ENCODE peak calls at places on chromosomes 7 and 10, in eight cellular contexts. One of them, this sample, is unnamed.

GRCh38 chr10:71621783-71622526 is 97.6 kb downstream of the C10orf105 start:
- DNase-seq in colonic mucosa: no peak
- DNase-seq in naive thymus-derived CD4-positive, alpha-beta T cell: no peak
- DNase-seq in CD4-positive, CD25-positive, alpha-beta regulatory T cell: no peak
- DNase-seq in tibial artery: peak
- DNase-seq in astrocyte: peak
- DNase-seq in heart left ventricle: no peak
- DNase-seq in right cardiac atrium: no peak
- DNase-seq in this sample: peak

GRCh38 chr7:30846378-30846777 is 65.3 kb upstream of the AQP1 start:
- DNase-seq in heart left ventricle: no peak
- DNase-seq in tibial artery: peak
- DNase-seq in colonic mucosa: peak
- DNase-seq in astrocyte: no peak
- DNase-seq in CD4-positive, CD25-positive, alpha-beta regulatory T cell: no peak
- DNase-seq in right cardiac atrium: no peak
- DNase-seq in naive thymus-derived CD4-positive, alpha-beta T cell: no peak
- DNase-seq in this sample: no peak

GRCh38 chr7:12504144-12504543 is 66.4 kb upstream of the SCIN start:
- DNase-seq in tibial artery: no peak
- DNase-seq in right cardiac atrium: no peak
- DNase-seq in heart left ventricle: no peak
- DNase-seq in astrocyte: no peak
- DNase-seq in naive thymus-derived CD4-positive, alpha-beta T cell: no peak
- DNase-seq in colonic mucosa: no peak
- DNase-seq in CD4-positive, CD25-positive, alpha-beta regulatory T cell: no peak
- DNase-seq in this sample: no peak

GRCh38 chr10:18341063-18341462 is 200.8 kb downstream of the CACNB2 start:
- DNase-seq in CD4-positive, CD25-positive, alpha-beta regulatory T cell: no peak
- DNase-seq in heart left ventricle: no peak
- DNase-seq in right cardiac atrium: no peak
- DNase-seq in naive thymus-derived CD4-positive, alpha-beta T cell: no peak
- DNase-seq in astrocyte: no peak
- DNase-seq in tibial artery: no peak
- DNase-seq in colonic mucosa: no peak
- DNase-seq in this sample: no peak

GRCh38 chr10:62343000-62343399 is 31.2 kb upstream of the ZNF365 start:
- DNase-seq in colonic mucosa: no peak
- DNase-seq in tibial artery: no peak
- DNase-seq in heart left ventricle: no peak
- DNase-seq in CD4-positive, CD25-positive, alpha-beta regulatory T cell: no peak
- DNase-seq in right cardiac atrium: no peak
- DNase-seq in naive thymus-derived CD4-positive, alpha-beta T cell: no peak
- DNase-seq in astrocyte: no peak
- DNase-seq in this sample: no peak

GRCh38 chr10:62506371-62506770 is 132.2 kb downstream of the ZNF365 start:
- DNase-seq in CD4-positive, CD25-positive, alpha-beta regulatory T cell: no peak
- DNase-seq in naive thymus-derived CD4-positive, alpha-beta T cell: no peak
- DNase-seq in tibial artery: no peak
- DNase-seq in astrocyte: no peak
- DNase-seq in heart left ventricle: no peak
- DNase-seq in right cardiac atrium: no peak
- DNase-seq in colonic mucosa: no peak
- DNase-seq in this sample: no peak

GRCh38 chr7:761631-762030 is 34.5 kb upstream of the PRKAR1B start:
- DNase-seq in heart left ventricle: no peak
- DNase-seq in astrocyte: no peak
- DNase-seq in CD4-positive, CD25-positive, alpha-beta regulatory T cell: no peak
- DNase-seq in right cardiac atrium: peak
- DNase-seq in tibial artery: no peak
- DNase-seq in colonic mucosa: no peak
- DNase-seq in naive thymus-derived CD4-positive, alpha-beta T cell: no peak
- DNase-seq in this sample: no peak

GRCh38 chr10:76311752-76312699 is 880.6 kb downstream of the LRMDA start:
- DNase-seq in tibial artery: peak
- DNase-seq in CD4-positive, CD25-positive, alpha-beta regulatory T cell: no peak
- DNase-seq in astrocyte: no peak
- DNase-seq in right cardiac atrium: no peak
- DNase-seq in heart left ventricle: no peak
- DNase-seq in colonic mucosa: no peak
- DNase-seq in naive thymus-derived CD4-positive, alpha-beta T cell: no peak
- DNase-seq in this sample: peak

GRCh38 chr10:130403153-130403890 is 267.1 kb downstream of the GLRX3 start:
- DNase-seq in astrocyte: no peak
- DNase-seq in right cardiac atrium: no peak
- DNase-seq in naive thymus-derived CD4-positive, alpha-beta T cell: no peak
- DNase-seq in tibial artery: no peak
- DNase-seq in colonic mucosa: no peak
- DNase-seq in CD4-positive, CD25-positive, alpha-beta regulatory T cell: no peak
- DNase-seq in heart left ventricle: no peak
- DNase-seq in this sample: no peak

GRCh38 chr10:15046626-15047025 is 2.9 kb downstream of the OLAH start:
- DNase-seq in right cardiac atrium: no peak
- DNase-seq in astrocyte: peak
- DNase-seq in CD4-positive, CD25-positive, alpha-beta regulatory T cell: no peak
- DNase-seq in tibial artery: no peak
- DNase-seq in naive thymus-derived CD4-positive, alpha-beta T cell: no peak
- DNase-seq in heart left ventricle: no peak
- DNase-seq in colonic mucosa: no peak
- DNase-seq in this sample: no peak

GRCh38 chr7:100089458-100090201 is 861 bp downstream of the COPS6 start:
- DNase-seq in right cardiac atrium: no peak
- DNase-seq in astrocyte: no peak
- DNase-seq in colonic mucosa: no peak
- DNase-seq in naive thymus-derived CD4-positive, alpha-beta T cell: no peak
- DNase-seq in tibial artery: no peak
- DNase-seq in CD4-positive, CD25-positive, alpha-beta regulatory T cell: no peak
- DNase-seq in heart left ventricle: no peak
- DNase-seq in this sample: no peak

GRCh38 chr7:98628916-98629525 is 11.9 kb downstream of the NPTX2 start:
- DNase-seq in heart left ventricle: no peak
- DNase-seq in colonic mucosa: no peak
- DNase-seq in naive thymus-derived CD4-positive, alpha-beta T cell: no peak
- DNase-seq in CD4-positive, CD25-positive, alpha-beta regulatory T cell: no peak
- DNase-seq in right cardiac atrium: no peak
- DNase-seq in tibial artery: no peak
- DNase-seq in astrocyte: no peak
- DNase-seq in this sample: peak

GRCh38 chr7:130473289-130473688 is 18.6 kb upstream of the MEST start:
- DNase-seq in right cardiac atrium: no peak
- DNase-seq in naive thymus-derived CD4-positive, alpha-beta T cell: no peak
- DNase-seq in CD4-positive, CD25-positive, alpha-beta regulatory T cell: no peak
- DNase-seq in astrocyte: no peak
- DNase-seq in heart left ventricle: no peak
- DNase-seq in colonic mucosa: no peak
- DNase-seq in tibial artery: no peak
- DNase-seq in this sample: no peak

GRCh38 chr10:99784025-99784730 is 1.7 kb downstream of the ABCC2 start:
- DNase-seq in right cardiac atrium: no peak
- DNase-seq in CD4-positive, CD25-positive, alpha-beta regulatory T cell: no peak
- DNase-seq in colonic mucosa: no peak
- DNase-seq in tibial artery: no peak
- DNase-seq in naive thymus-derived CD4-positive, alpha-beta T cell: no peak
- DNase-seq in astrocyte: peak
- DNase-seq in heart left ventricle: no peak
- DNase-seq in this sample: peak
- H3K4me3 ChIP-seq in right cardiac atrium: no peak
- H3K4me3 ChIP-seq in CD4-positive, CD25-positive, alpha-beta regulatory T cell: no peak
- H3K4me3 ChIP-seq in colonic mucosa: no peak
- H3K4me3 ChIP-seq in tibial artery: no peak
- H3K4me3 ChIP-seq in naive thymus-derived CD4-positive, alpha-beta T cell: no peak
- H3K4me3 ChIP-seq in astrocyte: peak
- H3K4me3 ChIP-seq in heart left ventricle: no peak
- H3K4me3 ChIP-seq in this sample: peak

DNA sequence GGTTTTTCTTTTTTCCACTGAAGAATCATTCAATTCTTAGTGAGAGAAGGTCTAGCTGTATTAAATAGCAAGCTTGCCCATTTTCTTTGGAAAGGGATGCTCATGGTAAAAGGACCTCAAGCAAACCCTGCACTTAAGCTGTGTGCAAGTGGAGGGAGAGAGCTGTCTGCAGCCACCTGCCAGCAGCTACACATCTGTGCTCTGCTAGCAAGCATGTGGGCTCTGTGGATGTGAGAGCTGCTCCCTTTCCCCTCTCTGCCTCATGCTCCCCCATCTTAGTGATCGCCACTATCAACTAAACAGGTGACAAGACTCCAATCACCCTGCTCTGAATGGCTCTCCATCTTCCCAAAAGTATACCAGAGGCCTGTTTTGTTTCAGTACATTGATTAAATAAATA is 26.2 kb downstream of the AUTS2 start:
- DNase-seq in naive thymus-derived CD4-positive, alpha-beta T cell: no peak
- DNase-seq in CD4-positive, CD25-positive, alpha-beta regulatory T cell: no peak
- DNase-seq in colonic mucosa: no peak
- DNase-seq in tibial artery: no peak
- DNase-seq in right cardiac atrium: no peak
- DNase-seq in astrocyte: no peak
- DNase-seq in heart left ventricle: no peak
- DNase-seq in this sample: no peak
- H3K4me3 ChIP-seq in naive thymus-derived CD4-positive, alpha-beta T cell: no peak
- H3K4me3 ChIP-seq in CD4-positive, CD25-positive, alpha-beta regulatory T cell: no peak
- H3K4me3 ChIP-seq in colonic mucosa: no peak
- H3K4me3 ChIP-seq in tibial artery: no peak
- H3K4me3 ChIP-seq in right cardiac atrium: no peak
- H3K4me3 ChIP-seq in astrocyte: no peak
- H3K4me3 ChIP-seq in heart left ventricle: no peak
- H3K4me3 ChIP-seq in this sample: no peak

GRCh38 chr10:75108684-75109458 is 2.6 kb upstream of the SAMD8 start:
- DNase-seq in astrocyte: no peak
- DNase-seq in tibial artery: peak
- DNase-seq in naive thymus-derived CD4-positive, alpha-beta T cell: no peak
- DNase-seq in heart left ventricle: no peak
- DNase-seq in CD4-positive, CD25-positive, alpha-beta regulatory T cell: no peak
- DNase-seq in colonic mucosa: no peak
- DNase-seq in right cardiac atrium: no peak
- DNase-seq in this sample: peak

GRCh38 chr10:75111906-75112703 is 649 bp downstream of the SAMD8 start:
- DNase-seq in right cardiac atrium: peak
- DNase-seq in CD4-positive, CD25-positive, alpha-beta regulatory T cell: peak
- DNase-seq in heart left ventricle: peak
- DNase-seq in naive thymus-derived CD4-positive, alpha-beta T cell: no peak
- DNase-seq in tibial artery: peak
- DNase-seq in colonic mucosa: peak
- DNase-seq in astrocyte: peak
- DNase-seq in this sample: peak

GRCh38 chr10:75109459-75109778 is 2.0 kb upstream of the SAMD8 start:
- DNase-seq in right cardiac atrium: no peak
- DNase-seq in tibial artery: no peak
- DNase-seq in heart left ventricle: no peak
- DNase-seq in colonic mucosa: no peak
- DNase-seq in astrocyte: no peak
- DNase-seq in naive thymus-derived CD4-positive, alpha-beta T cell: no peak
- DNase-seq in CD4-positive, CD25-positive, alpha-beta regulatory T cell: no peak
- DNase-seq in this sample: no peak

GRCh38 chr10:75111367-75111905 is at the start of gene SAMD8:
- DNase-seq in right cardiac atrium: peak
- DNase-seq in colonic mucosa: peak
- DNase-seq in astrocyte: peak
- DNase-seq in tibial artery: peak
- DNase-seq in naive thymus-derived CD4-positive, alpha-beta T cell: peak
- DNase-seq in heart left ventricle: peak
- DNase-seq in CD4-positive, CD25-positive, alpha-beta regulatory T cell: peak
- DNase-seq in this sample: peak

DNA sequence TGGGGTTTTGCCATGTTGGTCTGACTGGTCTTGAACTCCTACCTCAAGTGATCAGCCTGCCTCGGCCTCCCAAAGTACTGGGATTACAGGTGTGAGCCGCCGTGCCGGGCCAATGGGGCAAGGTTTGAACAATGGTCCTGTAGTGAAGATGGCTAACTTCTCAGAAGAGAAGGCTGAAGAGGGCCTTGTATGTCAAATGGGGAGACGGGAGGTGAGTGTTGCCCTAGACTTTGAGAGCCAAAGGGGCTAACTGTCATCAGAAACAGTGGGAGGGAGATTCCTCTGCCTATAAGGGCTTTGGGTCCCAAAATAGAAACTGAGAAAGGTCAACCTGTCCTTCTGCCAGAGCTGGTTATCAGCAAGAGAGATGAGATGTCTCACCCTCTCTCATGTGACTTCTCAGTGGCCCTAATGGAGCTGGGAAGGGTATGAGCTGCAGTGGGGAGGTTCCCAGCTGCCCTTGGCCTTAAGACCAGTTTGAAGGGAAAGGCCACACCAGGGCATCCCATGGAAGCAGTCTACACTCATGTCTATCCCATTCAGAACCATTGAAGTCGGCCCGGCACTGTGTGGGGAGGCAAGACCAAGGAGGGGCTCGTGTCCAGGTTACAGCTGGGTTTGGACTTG is 1.3 kb upstream of the SAMD8 start:
- DNase-seq in astrocyte: no peak
- DNase-seq in heart left ventricle: no peak
- DNase-seq in naive thymus-derived CD4-positive, alpha-beta T cell: no peak
- DNase-seq in colonic mucosa: no peak
- DNase-seq in tibial artery: peak
- DNase-seq in CD4-positive, CD25-positive, alpha-beta regulatory T cell: no peak
- DNase-seq in right cardiac atrium: no peak
- DNase-seq in this sample: no peak
- H3K4me3 ChIP-seq in astrocyte: no peak
- H3K4me3 ChIP-seq in heart left ventricle: no peak
- H3K4me3 ChIP-seq in naive thymus-derived CD4-positive, alpha-beta T cell: peak
- H3K4me3 ChIP-seq in colonic mucosa: no peak
- H3K4me3 ChIP-seq in tibial artery: no peak
- H3K4me3 ChIP-seq in CD4-positive, CD25-positive, alpha-beta regulatory T cell: peak
- H3K4me3 ChIP-seq in right cardiac atrium: no peak
- H3K4me3 ChIP-seq in this sample: no peak

DNA sequence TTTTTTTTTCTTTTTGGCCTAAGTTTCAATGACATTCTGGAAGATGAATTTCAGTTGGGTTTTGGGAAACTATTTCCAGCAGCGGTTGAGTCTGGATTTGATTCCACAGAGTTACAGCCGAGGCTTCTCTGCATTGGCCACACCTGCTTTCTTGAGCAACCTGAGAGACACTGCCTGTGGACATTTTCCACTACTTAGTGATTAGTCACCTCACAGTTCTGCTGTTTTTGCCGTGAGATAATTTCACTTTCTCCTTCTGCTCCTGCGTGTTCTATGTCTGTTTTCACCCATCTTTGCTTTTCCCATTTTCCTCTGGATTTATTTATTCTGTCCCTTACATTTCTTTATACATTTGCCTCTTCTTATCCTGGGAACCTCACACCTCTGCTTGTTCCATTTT is 243.0 kb downstream of the BICC1 start:
- DNase-seq in tibial artery: no peak
- DNase-seq in CD4-positive, CD25-positive, alpha-beta regulatory T cell: no peak
- DNase-seq in naive thymus-derived CD4-positive, alpha-beta T cell: no peak
- DNase-seq in astrocyte: peak
- DNase-seq in right cardiac atrium: no peak
- DNase-seq in colonic mucosa: no peak
- DNase-seq in heart left ventricle: no peak
- DNase-seq in this sample: peak
- H3K4me3 ChIP-seq in tibial artery: peak
- H3K4me3 ChIP-seq in CD4-positive, CD25-positive, alpha-beta regulatory T cell: no peak
- H3K4me3 ChIP-seq in naive thymus-derived CD4-positive, alpha-beta T cell: no peak
- H3K4me3 ChIP-seq in astrocyte: peak
- H3K4me3 ChIP-seq in right cardiac atrium: no peak
- H3K4me3 ChIP-seq in colonic mucosa: no peak
- H3K4me3 ChIP-seq in heart left ventricle: no peak
- H3K4me3 ChIP-seq in this sample: no peak

GRCh38 chr7:155381852-155382801 is 75.8 kb upstream of the EN2 start:
- DNase-seq in tibial artery: no peak
- DNase-seq in colonic mucosa: no peak
- DNase-seq in astrocyte: no peak
- DNase-seq in naive thymus-derived CD4-positive, alpha-beta T cell: no peak
- DNase-seq in heart left ventricle: no peak
- DNase-seq in CD4-positive, CD25-positive, alpha-beta regulatory T cell: no peak
- DNase-seq in right cardiac atrium: peak
- DNase-seq in this sample: no peak
- H3K4me3 ChIP-seq in tibial artery: no peak
- H3K4me3 ChIP-seq in colonic mucosa: no peak
- H3K4me3 ChIP-seq in astrocyte: no peak
- H3K4me3 ChIP-seq in naive thymus-derived CD4-positive, alpha-beta T cell: no peak
- H3K4me3 ChIP-seq in heart left ventricle: no peak
- H3K4me3 ChIP-seq in CD4-positive, CD25-positive, alpha-beta regulatory T cell: no peak
- H3K4me3 ChIP-seq in right cardiac atrium: peak
- H3K4me3 ChIP-seq in this sample: no peak

This sample was measured in hepatocyte.